ENCODE peak calls at places on chromosomes 2 and 18, in eight cellular contexts. One of them, this sample, is unnamed. For H3K4me1, the result is how much of the 10 kb centered on the place peaks cover.

GRCh38 chr2:68901199-68901515 is 30.0 kb upstream of the BMP10 start:
- DNase-seq in esophagus squamous epithelium: no peak
- DNase-seq in lower lobe of right lung: no peak
- DNase-seq in psoas muscle: no peak
- DNase-seq in left lung: no peak
- DNase-seq in heart right ventricle: no peak
- DNase-seq in body of pancreas: no peak
- DNase-seq in GM23248: no peak
- DNase-seq in this sample: no peak

GRCh38 chr18:12599543-12599942 is 58.4 kb downstream of the SPIRE1 start:
- DNase-seq in esophagus squamous epithelium: no peak
- DNase-seq in body of pancreas: no peak
- DNase-seq in psoas muscle: no peak
- DNase-seq in heart right ventricle: no peak
- DNase-seq in left lung: no peak
- DNase-seq in lower lobe of right lung: no peak
- DNase-seq in GM23248: peak
- DNase-seq in this sample: no peak

GRCh38 chr2:128606837-128607236 is 288.2 kb upstream of the HS6ST1 start:
- DNase-seq in left lung: peak
- DNase-seq in heart right ventricle: no peak
- DNase-seq in lower lobe of right lung: peak
- DNase-seq in psoas muscle: no peak
- DNase-seq in esophagus squamous epithelium: no peak
- DNase-seq in body of pancreas: no peak
- DNase-seq in GM23248: no peak
- DNase-seq in this sample: no peak

GRCh38 chr2:200373973-200374416 is 67.5 kb downstream of the SPATS2L start:
- DNase-seq in body of pancreas: no peak
- DNase-seq in psoas muscle: no peak
- DNase-seq in GM23248: no peak
- DNase-seq in lower lobe of right lung: no peak
- DNase-seq in esophagus squamous epithelium: no peak
- DNase-seq in heart right ventricle: no peak
- DNase-seq in left lung: no peak
- DNase-seq in this sample: peak

GRCh38 chr2:41735006-41735405 is 312.8 kb upstream of the PKDCC start:
- DNase-seq in heart right ventricle: no peak
- DNase-seq in psoas muscle: no peak
- DNase-seq in lower lobe of right lung: no peak
- DNase-seq in GM23248: no peak
- DNase-seq in left lung: no peak
- DNase-seq in esophagus squamous epithelium: no peak
- DNase-seq in body of pancreas: no peak
- DNase-seq in this sample: no peak

GRCh38 chr18:63963610-63964256 is 6.1 kb upstream of the SERPINB8 start:
- DNase-seq in body of pancreas: peak
- DNase-seq in psoas muscle: peak
- DNase-seq in lower lobe of right lung: no peak
- DNase-seq in esophagus squamous epithelium: no peak
- DNase-seq in heart right ventricle: peak
- DNase-seq in left lung: no peak
- DNase-seq in GM23248: peak
- DNase-seq in this sample: peak

GRCh38 chr18:32349728-32350395 is 120.8 kb downstream of the GAREM1 start:
- DNase-seq in left lung: peak
- DNase-seq in heart right ventricle: peak
- DNase-seq in esophagus squamous epithelium: no peak
- DNase-seq in GM23248: peak
- DNase-seq in lower lobe of right lung: no peak
- DNase-seq in psoas muscle: peak
- DNase-seq in body of pancreas: peak
- DNase-seq in this sample: no peak

GRCh38 chr18:27005589-27005988 is 140.1 kb upstream of the AQP4 start:
- DNase-seq in body of pancreas: no peak
- DNase-seq in lower lobe of right lung: no peak
- DNase-seq in GM23248: peak
- DNase-seq in heart right ventricle: no peak
- DNase-seq in left lung: no peak
- DNase-seq in psoas muscle: no peak
- DNase-seq in esophagus squamous epithelium: no peak
- DNase-seq in this sample: no peak

GRCh38 chr2:56715670-56716069 is 531.9 kb downstream of the CCDC85A start:
- DNase-seq in left lung: no peak
- DNase-seq in psoas muscle: peak
- DNase-seq in heart right ventricle: no peak
- DNase-seq in body of pancreas: no peak
- DNase-seq in lower lobe of right lung: no peak
- DNase-seq in esophagus squamous epithelium: no peak
- DNase-seq in GM23248: no peak
- DNase-seq in this sample: no peak

GRCh38 chr18:22170421-22171262 is 1.3 kb downstream of the GATA6 start:
- DNase-seq in GM23248: peak
- DNase-seq in left lung: peak
- DNase-seq in body of pancreas: peak
- DNase-seq in psoas muscle: peak
- DNase-seq in lower lobe of right lung: peak
- DNase-seq in esophagus squamous epithelium: no peak
- DNase-seq in heart right ventricle: peak
- DNase-seq in this sample: no peak

GRCh38 chr2:230130668-230131364 is 62.1 kb upstream of the SLC16A14 start:
- DNase-seq in heart right ventricle: peak
- DNase-seq in GM23248: peak
- DNase-seq in body of pancreas: peak
- DNase-seq in esophagus squamous epithelium: peak
- DNase-seq in lower lobe of right lung: no peak
- DNase-seq in psoas muscle: peak
- DNase-seq in left lung: peak
- DNase-seq in this sample: no peak

GRCh38 chr2:14560686-14561085 is 71.8 kb upstream of the LRATD1 start:
- DNase-seq in GM23248: no peak
- DNase-seq in left lung: no peak
- DNase-seq in body of pancreas: no peak
- DNase-seq in heart right ventricle: no peak
- DNase-seq in psoas muscle: no peak
- DNase-seq in esophagus squamous epithelium: no peak
- DNase-seq in lower lobe of right lung: no peak
- DNase-seq in this sample: no peak

GRCh38 chr18:31658670-31659573 is 25.5 kb downstream of the B4GALT6 start:
- DNase-seq in left lung: no peak
- DNase-seq in body of pancreas: no peak
- DNase-seq in GM23248: no peak
- DNase-seq in psoas muscle: no peak
- DNase-seq in esophagus squamous epithelium: no peak
- DNase-seq in lower lobe of right lung: no peak
- DNase-seq in heart right ventricle: no peak
- DNase-seq in this sample: no peak

GRCh38 chr2:240618776-240619175 is 6.5 kb upstream of the GPR35 start:
- DNase-seq in lower lobe of right lung: peak
- DNase-seq in psoas muscle: no peak
- DNase-seq in left lung: peak
- DNase-seq in esophagus squamous epithelium: no peak
- DNase-seq in body of pancreas: no peak
- DNase-seq in GM23248: no peak
- DNase-seq in heart right ventricle: no peak
- DNase-seq in this sample: no peak

GRCh38 chr2:77179297-77179696 is 342.9 kb downstream of the LRRTM4 start:
- DNase-seq in lower lobe of right lung: no peak
- DNase-seq in esophagus squamous epithelium: no peak
- DNase-seq in heart right ventricle: no peak
- DNase-seq in GM23248: no peak
- DNase-seq in left lung: no peak
- DNase-seq in psoas muscle: no peak
- DNase-seq in body of pancreas: no peak
- DNase-seq in this sample: no peak

GRCh38 chr2:217468042-217468441 is 534.8 kb downstream of the TNS1 start:
- DNase-seq in body of pancreas: no peak
- DNase-seq in GM23248: no peak
- DNase-seq in heart right ventricle: no peak
- DNase-seq in lower lobe of right lung: no peak
- DNase-seq in left lung: no peak
- DNase-seq in psoas muscle: no peak
- DNase-seq in esophagus squamous epithelium: no peak
- DNase-seq in this sample: no peak

GRCh38 chr2:29749843-29750242 is 171.5 kb downstream of the ALK start:
- DNase-seq in esophagus squamous epithelium: no peak
- DNase-seq in heart right ventricle: no peak
- DNase-seq in body of pancreas: no peak
- DNase-seq in GM23248: peak
- DNase-seq in psoas muscle: no peak
- DNase-seq in left lung: peak
- DNase-seq in lower lobe of right lung: no peak
- DNase-seq in this sample: no peak

GRCh38 chr2:128438586-128438985 is 119.9 kb upstream of the HS6ST1 start:
- DNase-seq in GM23248: no peak
- DNase-seq in left lung: peak
- DNase-seq in psoas muscle: no peak
- DNase-seq in heart right ventricle: no peak
- DNase-seq in lower lobe of right lung: no peak
- DNase-seq in body of pancreas: no peak
- DNase-seq in esophagus squamous epithelium: no peak
- DNase-seq in this sample: no peak

DNA sequence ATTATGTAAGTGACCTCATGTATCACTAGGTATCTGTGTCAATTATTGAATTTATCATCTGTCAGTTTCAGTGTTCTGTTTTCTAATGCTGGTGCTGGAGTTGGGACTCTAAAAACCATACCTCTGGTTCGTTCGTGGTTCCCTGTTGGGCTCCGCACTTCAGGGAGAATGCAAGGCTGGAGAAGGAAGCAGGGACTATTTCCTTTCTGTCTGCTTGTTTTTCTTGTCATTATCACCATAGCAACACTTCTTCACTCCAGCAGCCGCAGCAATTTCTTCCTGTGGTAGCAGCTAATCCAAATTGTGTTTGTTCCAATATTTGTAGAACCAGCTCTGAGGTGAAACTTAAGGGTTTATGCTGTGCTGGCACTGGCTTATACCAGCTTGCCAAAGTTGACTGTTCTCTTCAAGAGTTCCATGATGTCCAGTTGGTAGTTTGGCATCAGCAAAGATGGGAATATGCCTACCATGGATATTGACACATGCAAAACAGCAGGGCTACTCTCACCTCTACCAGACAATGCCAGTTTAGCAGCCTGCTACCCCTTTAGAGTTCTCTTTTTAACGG is 301.4 kb upstream of the SYT4 start:
- DNase-seq in esophagus squamous epithelium: no peak
- DNase-seq in lower lobe of right lung: no peak
- DNase-seq in body of pancreas: no peak
- DNase-seq in psoas muscle: no peak
- DNase-seq in heart right ventricle: no peak
- DNase-seq in GM23248: no peak
- DNase-seq in left lung: no peak
- DNase-seq in this sample: no peak
- H3K4me1 ChIP-seq in esophagus squamous epithelium: under half
- H3K4me1 ChIP-seq in lower lobe of right lung: under half
- H3K4me1 ChIP-seq in body of pancreas: under half
- H3K4me1 ChIP-seq in psoas muscle: under half
- H3K4me1 ChIP-seq in heart right ventricle: under half
- H3K4me1 ChIP-seq in GM23248: under half
- H3K4me1 ChIP-seq in left lung: under half
- H3K4me1 ChIP-seq in this sample: under half

DNA sequence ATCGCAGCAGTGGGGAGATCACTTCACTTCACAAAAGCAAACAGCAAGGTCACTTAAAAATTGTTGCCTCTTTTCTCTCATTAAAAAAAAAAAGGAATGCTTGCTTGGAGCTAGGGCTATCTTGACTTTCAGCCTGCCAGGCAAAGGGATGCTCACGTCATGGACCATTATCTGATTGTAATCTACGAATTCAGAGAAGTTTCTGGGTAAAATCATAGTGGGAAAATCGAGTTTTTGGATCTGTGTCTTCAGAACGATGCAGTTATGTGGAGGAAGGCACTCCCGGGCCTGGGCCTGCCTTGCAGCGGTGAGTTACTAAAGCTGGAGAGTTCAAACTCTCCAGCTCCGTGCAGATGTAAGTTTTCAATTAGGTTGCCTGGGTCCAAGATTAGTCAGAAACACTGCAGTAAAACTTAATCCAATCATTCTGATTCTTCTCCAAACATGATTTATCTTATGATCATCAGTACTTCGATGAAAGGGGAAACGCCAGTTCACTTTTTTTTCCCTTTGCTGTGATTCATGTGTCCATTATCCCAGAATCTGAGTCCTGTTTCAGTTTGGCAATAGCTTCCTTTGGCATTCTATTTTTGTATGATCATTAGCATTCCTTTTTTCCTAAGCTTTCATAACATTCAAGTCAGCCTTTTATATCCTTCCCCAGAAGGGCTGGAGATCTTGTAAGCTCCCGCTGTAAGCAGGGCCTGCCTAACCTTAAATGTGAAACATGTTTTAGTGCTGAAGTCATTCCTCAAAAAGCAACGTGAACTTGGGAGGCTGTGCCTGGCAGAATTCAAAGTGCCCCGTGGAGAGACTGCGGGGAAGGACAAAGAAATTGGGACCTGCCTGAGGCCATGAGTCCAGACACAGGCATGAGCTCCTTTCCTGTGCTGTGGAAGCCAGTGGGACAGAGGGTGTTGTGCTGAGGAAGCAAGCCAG is 119.3 kb upstream of the TWIST2 start:
- DNase-seq in left lung: no peak
- DNase-seq in GM23248: peak
- DNase-seq in esophagus squamous epithelium: no peak
- DNase-seq in body of pancreas: no peak
- DNase-seq in heart right ventricle: no peak
- DNase-seq in lower lobe of right lung: no peak
- DNase-seq in psoas muscle: peak
- DNase-seq in this sample: no peak
- H3K4me1 ChIP-seq in left lung: under half
- H3K4me1 ChIP-seq in GM23248: under half
- H3K4me1 ChIP-seq in esophagus squamous epithelium: under half
- H3K4me1 ChIP-seq in body of pancreas: under half
- H3K4me1 ChIP-seq in heart right ventricle: under half
- H3K4me1 ChIP-seq in lower lobe of right lung: under half
- H3K4me1 ChIP-seq in psoas muscle: under half
- H3K4me1 ChIP-seq in this sample: under half

DNA sequence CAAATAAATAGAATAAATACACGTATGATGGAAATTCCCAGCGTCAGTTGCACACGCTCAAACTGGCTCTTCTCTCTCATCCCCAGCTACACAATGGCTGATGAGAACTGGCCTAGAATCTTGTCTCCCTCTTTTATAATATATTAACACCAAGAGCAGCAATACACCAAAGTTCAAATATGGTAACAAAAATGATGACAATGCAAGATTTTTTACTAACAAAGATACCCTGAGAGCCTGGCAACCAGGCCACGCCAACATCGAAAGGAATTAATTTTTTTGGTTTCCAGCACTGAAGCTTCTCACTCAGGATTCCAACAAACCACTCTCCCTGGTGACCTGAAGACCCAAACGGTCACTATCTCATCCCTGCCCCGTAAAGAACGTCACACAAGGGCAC is 302.7 kb upstream of the ID2 start:
- DNase-seq in lower lobe of right lung: no peak
- DNase-seq in GM23248: no peak
- DNase-seq in left lung: no peak
- DNase-seq in esophagus squamous epithelium: no peak
- DNase-seq in heart right ventricle: no peak
- DNase-seq in psoas muscle: no peak
- DNase-seq in body of pancreas: no peak
- DNase-seq in this sample: no peak
- H3K4me1 ChIP-seq in lower lobe of right lung: under half
- H3K4me1 ChIP-seq in GM23248: under half
- H3K4me1 ChIP-seq in left lung: under half
- H3K4me1 ChIP-seq in esophagus squamous epithelium: under half
- H3K4me1 ChIP-seq in heart right ventricle: under half
- H3K4me1 ChIP-seq in psoas muscle: under half
- H3K4me1 ChIP-seq in body of pancreas: under half
- H3K4me1 ChIP-seq in this sample: under half

GRCh38 chr18:58102020-58102419 is 58.0 kb downstream of the NEDD4L start:
- DNase-seq in heart right ventricle: no peak
- DNase-seq in left lung: no peak
- DNase-seq in esophagus squamous epithelium: no peak
- DNase-seq in body of pancreas: no peak
- DNase-seq in GM23248: no peak
- DNase-seq in lower lobe of right lung: no peak
- DNase-seq in psoas muscle: no peak
- DNase-seq in this sample: no peak
- H3K4me1 ChIP-seq in heart right ventricle: under half
- H3K4me1 ChIP-seq in left lung: under half
- H3K4me1 ChIP-seq in esophagus squamous epithelium: under half
- H3K4me1 ChIP-seq in body of pancreas: half or more
- H3K4me1 ChIP-seq in GM23248: under half
- H3K4me1 ChIP-seq in lower lobe of right lung: half or more
- H3K4me1 ChIP-seq in psoas muscle: under half
- H3K4me1 ChIP-seq in this sample: under half